ENCODE peak calls at places on chromosomes 6 and 20, in nine cellular contexts. T is Daoy; R is OCI-M1; N is GM13976; G is brain microvascular endothelial cell; U is nucleus accumbens; Q is HCEC 1CT; I is CD8-positive, alpha-beta memory T cell; L is lung microvascular endothelial cell. S is an unnamed sample.

GRCh38 chr6:43009124-43009523 is 4.6 kb downstream of the MEA1 start:
- DNase-seq in T (peak), N (peak), I (no peak), L (peak), R (peak), G (peak), U (peak), Q (peak), S (peak)

GRCh38 chr6:150987371-150987828 is 121.9 kb downstream of the MTHFD1L start:
- DNase-seq in G (no peak), R (no peak), T (no peak), Q (peak), N (peak), L (peak), U (no peak), I (no peak), S (no peak)

GRCh38 chr6:20997143-20997792 is 463.0 kb downstream of the CDKAL1 start:
- DNase-seq in N (peak), T (no peak), G (no peak), U (no peak), R (no peak), I (no peak), Q (no peak), L (peak), S (no peak)

GRCh38 chr20:53099851-53100250 is 127.7 kb downstream of the TSHZ2 start:
- DNase-seq in R (no peak), I (no peak), G (no peak), U (no peak), N (no peak), Q (no peak), T (no peak), L (no peak), S (peak)

GRCh38 chr6:161037873-161038228 is 46.3 kb downstream of the MAP3K4 start:
- DNase-seq in T (no peak), L (no peak), Q (no peak), G (no peak), I (no peak), N (no peak), R (no peak), U (no peak), S (no peak)

GRCh38 chr6:108556864-108557493 is 3.7 kb upstream of the FOXO3 start:
- DNase-seq in G (no peak), R (no peak), I (no peak), Q (peak), U (peak), L (no peak), N (no peak), T (no peak), S (no peak)

GRCh38 chr6:116556065-116556464 is 2.5 kb downstream of the CALHM4 start:
- DNase-seq in N (no peak), U (no peak), G (peak), T (no peak), L (peak), R (no peak), Q (peak), I (no peak), S (peak)

GRCh38 chr6:151325075-151326050 is 66.0 kb downstream of the ZBTB2 start:
- DNase-seq in T (peak), I (peak), N (no peak), G (peak), R (no peak), Q (peak), U (peak), L (peak), S (peak)

S was measured in cardiac muscle cell.